ENCODE peak calls at places on chromosomes 6 and 20, in five cellular contexts. One of them, this sample, is unnamed.

GRCh38 chr6:13367396-13367795 is 39.1 kb upstream of the TBC1D7 start:
- DNase-seq in CD8-positive, alpha-beta T cell: no peak
- DNase-seq in nephron progenitor cell: no peak
- DNase-seq in breast epithelium: no peak
- DNase-seq in left ventricle myocardium inferior: no peak
- DNase-seq in this sample: no peak

GRCh38 chr6:110116258-110116657 is 63.2 kb downstream of the WASF1 start:
- DNase-seq in CD8-positive, alpha-beta T cell: no peak
- DNase-seq in breast epithelium: no peak
- DNase-seq in nephron progenitor cell: no peak
- DNase-seq in left ventricle myocardium inferior: no peak
- DNase-seq in this sample: no peak

GRCh38 chr6:7229376-7230326 is 83.3 kb downstream of the SSR1 start:
- DNase-seq in nephron progenitor cell: no peak
- DNase-seq in CD8-positive, alpha-beta T cell: no peak
- DNase-seq in left ventricle myocardium inferior: no peak
- DNase-seq in breast epithelium: no peak
- DNase-seq in this sample: no peak

GRCh38 chr6:26240157-26240980 is 124.6 kb upstream of the BTN3A2 start:
- DNase-seq in nephron progenitor cell: no peak
- DNase-seq in CD8-positive, alpha-beta T cell: peak
- DNase-seq in left ventricle myocardium inferior: peak
- DNase-seq in breast epithelium: peak
- DNase-seq in this sample: no peak

GRCh38 chr20:51368461-51369211 is 173.9 kb downstream of the NFATC2 start:
- DNase-seq in CD8-positive, alpha-beta T cell: no peak
- DNase-seq in left ventricle myocardium inferior: no peak
- DNase-seq in breast epithelium: no peak
- DNase-seq in nephron progenitor cell: no peak
- DNase-seq in this sample: no peak

GRCh38 chr6:145886228-145886956 is 71.8 kb upstream of the FBXO30 start:
- DNase-seq in CD8-positive, alpha-beta T cell: no peak
- DNase-seq in left ventricle myocardium inferior: no peak
- DNase-seq in breast epithelium: no peak
- DNase-seq in nephron progenitor cell: no peak
- DNase-seq in this sample: no peak

GRCh38 chr20:17955302-17955701 is 13.3 kb downstream of the SNX5 start:
- DNase-seq in CD8-positive, alpha-beta T cell: no peak
- DNase-seq in nephron progenitor cell: no peak
- DNase-seq in left ventricle myocardium inferior: no peak
- DNase-seq in breast epithelium: no peak
- DNase-seq in this sample: no peak

GRCh38 chr6:38688579-38689087 is 14.3 kb downstream of the GLO1 start:
- DNase-seq in CD8-positive, alpha-beta T cell: no peak
- DNase-seq in breast epithelium: no peak
- DNase-seq in left ventricle myocardium inferior: no peak
- DNase-seq in nephron progenitor cell: no peak
- DNase-seq in this sample: no peak

GRCh38 chr6:6684365-6684833 is 95.9 kb downstream of the LY86 start:
- DNase-seq in CD8-positive, alpha-beta T cell: no peak
- DNase-seq in breast epithelium: no peak
- DNase-seq in nephron progenitor cell: no peak
- DNase-seq in left ventricle myocardium inferior: no peak
- DNase-seq in this sample: no peak

GRCh38 chr6:144944121-144944520 is 659.0 kb downstream of the UTRN start:
- DNase-seq in nephron progenitor cell: no peak
- DNase-seq in breast epithelium: no peak
- DNase-seq in left ventricle myocardium inferior: no peak
- DNase-seq in CD8-positive, alpha-beta T cell: no peak
- DNase-seq in this sample: no peak

GRCh38 chr6:145508107-145508506 is 227.2 kb downstream of the EPM2A start:
- DNase-seq in left ventricle myocardium inferior: no peak
- DNase-seq in breast epithelium: no peak
- DNase-seq in CD8-positive, alpha-beta T cell: no peak
- DNase-seq in nephron progenitor cell: no peak
- DNase-seq in this sample: no peak

GRCh38 chr20:34083137-34083536 is 28.9 kb downstream of the EIF2S2 start:
- DNase-seq in CD8-positive, alpha-beta T cell: no peak
- DNase-seq in breast epithelium: peak
- DNase-seq in left ventricle myocardium inferior: peak
- DNase-seq in nephron progenitor cell: no peak
- DNase-seq in this sample: no peak

GRCh38 chr6:71015392-71015791 is 58.5 kb upstream of the B3GAT2 start:
- DNase-seq in left ventricle myocardium inferior: no peak
- DNase-seq in breast epithelium: no peak
- DNase-seq in CD8-positive, alpha-beta T cell: no peak
- DNase-seq in nephron progenitor cell: no peak
- DNase-seq in this sample: no peak

GRCh38 chr20:62646851-62647520 is 4.7 kb downstream of the SLCO4A1 start:
- DNase-seq in CD8-positive, alpha-beta T cell: no peak
- DNase-seq in breast epithelium: no peak
- DNase-seq in nephron progenitor cell: no peak
- DNase-seq in left ventricle myocardium inferior: no peak
- DNase-seq in this sample: no peak

GRCh38 chr6:37006793-37007339 is 1.4 kb downstream of the FGD2 start:
- DNase-seq in breast epithelium: no peak
- DNase-seq in left ventricle myocardium inferior: no peak
- DNase-seq in CD8-positive, alpha-beta T cell: no peak
- DNase-seq in nephron progenitor cell: no peak
- DNase-seq in this sample: no peak

GRCh38 chr6:149951096-149951495 is 9.3 kb downstream of the ULBP2 start:
- DNase-seq in left ventricle myocardium inferior: no peak
- DNase-seq in breast epithelium: no peak
- DNase-seq in nephron progenitor cell: no peak
- DNase-seq in CD8-positive, alpha-beta T cell: no peak
- DNase-seq in this sample: no peak

GRCh38 chr6:7673063-7673536 is 52.8 kb upstream of the BMP6 start:
- DNase-seq in breast epithelium: peak
- DNase-seq in CD8-positive, alpha-beta T cell: no peak
- DNase-seq in left ventricle myocardium inferior: peak
- DNase-seq in nephron progenitor cell: peak
- DNase-seq in this sample: no peak

GRCh38 chr20:2509468-2509781 is 710 bp upstream of the ZNF343 start:
- DNase-seq in breast epithelium: no peak
- DNase-seq in nephron progenitor cell: peak
- DNase-seq in left ventricle myocardium inferior: no peak
- DNase-seq in CD8-positive, alpha-beta T cell: no peak
- DNase-seq in this sample: no peak

GRCh38 chr20:32278199-32278643 is 770 bp downstream of the KIF3B start:
- DNase-seq in left ventricle myocardium inferior: no peak
- DNase-seq in breast epithelium: no peak
- DNase-seq in CD8-positive, alpha-beta T cell: no peak
- DNase-seq in nephron progenitor cell: no peak
- DNase-seq in this sample: no peak

GRCh38 chr6:23106951-23107350 is 537.6 kb downstream of the HDGFL1 start:
- DNase-seq in nephron progenitor cell: no peak
- DNase-seq in breast epithelium: no peak
- DNase-seq in CD8-positive, alpha-beta T cell: no peak
- DNase-seq in left ventricle myocardium inferior: no peak
- DNase-seq in this sample: no peak

GRCh38 chr6:41373367-41373918 is 38.0 kb downstream of the NCR2 start:
- DNase-seq in left ventricle myocardium inferior: no peak
- DNase-seq in CD8-positive, alpha-beta T cell: no peak
- DNase-seq in breast epithelium: no peak
- DNase-seq in nephron progenitor cell: no peak
- DNase-seq in this sample: no peak

GRCh38 chr20:58636983-58637421 is 14.1 kb upstream of the STX16 start:
- DNase-seq in left ventricle myocardium inferior: no peak
- DNase-seq in breast epithelium: peak
- DNase-seq in CD8-positive, alpha-beta T cell: no peak
- DNase-seq in nephron progenitor cell: no peak
- DNase-seq in this sample: no peak
- TF ChIP-seq CTCF in left ventricle myocardium inferior: peak
- TF ChIP-seq CTCF in breast epithelium: no peak
- TF ChIP-seq CTCF in CD8-positive, alpha-beta T cell: no peak
- TF ChIP-seq CTCF in nephron progenitor cell: peak
- TF ChIP-seq CTCF in this sample: peak

GRCh38 chr6:113626470-113626869 is 230.7 kb upstream of the MARCKS start:
- DNase-seq in left ventricle myocardium inferior: no peak
- DNase-seq in nephron progenitor cell: no peak
- DNase-seq in CD8-positive, alpha-beta T cell: no peak
- DNase-seq in breast epithelium: no peak
- DNase-seq in this sample: no peak
- TF ChIP-seq CTCF in left ventricle myocardium inferior: no peak
- TF ChIP-seq CTCF in nephron progenitor cell: no peak
- TF ChIP-seq CTCF in CD8-positive, alpha-beta T cell: no peak
- TF ChIP-seq CTCF in breast epithelium: no peak
- TF ChIP-seq CTCF in this sample: no peak

GRCh38 chr20:30910937-30911725 is 346.3 kb upstream of the DEFB115 start:
- DNase-seq in left ventricle myocardium inferior: no peak
- DNase-seq in CD8-positive, alpha-beta T cell: no peak
- DNase-seq in breast epithelium: no peak
- DNase-seq in nephron progenitor cell: no peak
- DNase-seq in this sample: no peak

DNA sequence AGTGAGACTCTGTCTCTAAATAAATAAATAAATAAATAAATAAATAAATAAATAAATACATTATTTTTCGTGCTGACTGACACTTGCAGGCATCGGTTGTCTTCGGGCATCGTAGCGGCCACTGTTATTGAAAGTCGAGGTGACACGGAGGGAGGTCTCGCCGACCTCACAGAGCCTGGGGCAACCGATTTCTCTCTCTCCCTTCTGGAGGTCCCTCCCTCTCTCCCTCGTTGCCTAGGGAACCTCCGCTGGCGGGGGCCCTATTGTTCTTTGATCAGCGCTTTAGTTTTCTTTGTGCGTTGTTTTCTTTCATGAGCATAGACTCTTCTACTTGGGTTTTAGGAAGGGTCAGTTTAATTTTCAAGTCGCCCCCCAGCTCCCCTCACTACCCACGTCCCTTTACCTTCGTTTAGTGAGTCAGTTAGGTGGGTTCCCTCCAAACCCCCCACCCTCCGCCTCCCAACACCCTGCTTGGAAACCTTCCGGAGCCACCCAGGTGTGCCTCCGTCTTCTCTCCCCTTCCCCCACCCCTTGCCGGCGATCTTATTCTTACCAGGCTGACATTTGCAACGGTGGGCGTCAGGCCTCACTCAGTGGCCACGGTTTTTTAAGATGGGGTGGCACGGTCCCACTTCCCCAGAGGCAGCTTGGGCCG is 345.3 kb upstream of the DEFB115 start:
- DNase-seq in CD8-positive, alpha-beta T cell: no peak
- DNase-seq in breast epithelium: no peak
- DNase-seq in left ventricle myocardium inferior: no peak
- DNase-seq in nephron progenitor cell: no peak
- DNase-seq in this sample: no peak
- TF ChIP-seq CTCF in CD8-positive, alpha-beta T cell: no peak
- TF ChIP-seq CTCF in breast epithelium: no peak
- TF ChIP-seq CTCF in left ventricle myocardium inferior: peak
- TF ChIP-seq CTCF in nephron progenitor cell: no peak
- TF ChIP-seq CTCF in this sample: peak

GRCh38 chr6:135073217-135073616 is 18.6 kb upstream of the HBS1L start:
- DNase-seq in nephron progenitor cell: no peak
- DNase-seq in breast epithelium: no peak
- DNase-seq in CD8-positive, alpha-beta T cell: no peak
- DNase-seq in left ventricle myocardium inferior: no peak
- DNase-seq in this sample: no peak

GRCh38 chr6:135073757-135074393 is 19.3 kb upstream of the HBS1L start:
- DNase-seq in breast epithelium: no peak
- DNase-seq in nephron progenitor cell: no peak
- DNase-seq in left ventricle myocardium inferior: no peak
- DNase-seq in CD8-positive, alpha-beta T cell: no peak
- DNase-seq in this sample: no peak

GRCh38 chr6:135072753-135073152 is 18.1 kb upstream of the HBS1L start:
- DNase-seq in left ventricle myocardium inferior: no peak
- DNase-seq in CD8-positive, alpha-beta T cell: no peak
- DNase-seq in breast epithelium: no peak
- DNase-seq in nephron progenitor cell: no peak
- DNase-seq in this sample: no peak

DNA sequence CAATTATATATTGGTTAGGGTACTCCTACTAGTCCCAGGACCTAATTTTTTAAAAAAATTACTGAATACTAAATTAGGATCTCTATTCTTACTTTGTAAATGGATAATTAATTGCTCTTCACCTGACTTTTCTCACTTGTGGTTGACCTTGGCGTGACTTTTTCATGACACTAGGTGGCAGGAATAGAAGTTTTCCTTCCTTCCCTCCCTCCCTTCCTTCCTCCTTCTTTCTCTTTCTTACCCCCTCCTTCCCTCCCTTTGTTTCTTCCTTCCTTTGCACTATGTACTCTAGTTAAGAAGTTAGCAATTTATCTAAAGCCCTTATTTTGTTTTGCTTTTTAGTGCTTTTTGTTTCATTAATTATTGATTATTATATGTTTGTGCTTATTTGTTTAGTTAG is 20.4 kb upstream of the HBS1L start:
- DNase-seq in nephron progenitor cell: no peak
- DNase-seq in left ventricle myocardium inferior: no peak
- DNase-seq in breast epithelium: no peak
- DNase-seq in CD8-positive, alpha-beta T cell: no peak
- DNase-seq in this sample: no peak
- TF ChIP-seq CTCF in nephron progenitor cell: no peak
- TF ChIP-seq CTCF in left ventricle myocardium inferior: no peak
- TF ChIP-seq CTCF in breast epithelium: no peak
- TF ChIP-seq CTCF in CD8-positive, alpha-beta T cell: no peak
- TF ChIP-seq CTCF in this sample: peak

This sample was measured in progenitor cell of endocrine pancreas.